ENCODE peak calls at places on chromosome 7, in four cellular contexts. I is effector CD4-positive, alpha-beta T cell; P is mucosa of gallbladder; O is HepG2. C is an unnamed sample.

GRCh38 chr7:47635091-47636090 is 53.5 kb upstream of the TNS3 start:
- DNase-seq in I (no peak), P (peak), O (peak), C (no peak)

GRCh38 chr7:95933618-95934017 is 161.3 kb downstream of the DYNC1I1 start:
- DNase-seq in I (no peak), P (no peak), O (no peak), C (no peak)

GRCh38 chr7:5170251-5170650 is 19.8 kb upstream of the WIPI2 start:
- DNase-seq in P (no peak), O (no peak), I (no peak), C (no peak)

GRCh38 chr7:47333131-47333887 is 248.6 kb downstream of the TNS3 start:
- DNase-seq in O (no peak), P (no peak), I (no peak), C (no peak)

GRCh38 chr7:44308741-44309270 is 16.6 kb downstream of the CAMK2B start:
- DNase-seq in I (no peak), P (peak), O (no peak), C (no peak)

GRCh38 chr7:324011-324410 is 34.0 kb downstream of the FOXL3 start:
- DNase-seq in I (no peak), P (no peak), O (no peak), C (no peak)

GRCh38 chr7:7765422-7765821 is 47.0 kb upstream of the RPA3 start:
- DNase-seq in I (no peak), O (no peak), P (no peak), C (no peak)

GRCh38 chr7:27745064-27745583 is 5.2 kb downstream of the TAX1BP1 start:
- DNase-seq in P (no peak), O (peak), I (no peak), C (no peak)

GRCh38 chr7:127678947-127679346 is 27.0 kb downstream of the SND1 start:
- DNase-seq in P (no peak), O (no peak), I (no peak), C (no peak)

GRCh38 chr7:114864278-114864677 is 57.6 kb upstream of the MDFIC start:
- DNase-seq in P (no peak), I (no peak), O (no peak), C (no peak)

GRCh38 chr7:11366118-11366517 is 392.4 kb downstream of the PHF14 start:
- DNase-seq in P (no peak), O (no peak), I (no peak), C (no peak)

GRCh38 chr7:82442492-82443043 is 1.0 kb downstream of the CACNA2D1 start:
- DNase-seq in O (no peak), I (no peak), P (no peak), C (no peak)

GRCh38 chr7:25255603-25256320 is 27.5 kb upstream of the NPVF start:
- DNase-seq in O (no peak), P (no peak), I (no peak), C (no peak)

GRCh38 chr7:99665989-99666388 is 13.8 kb downstream of the CYP3A5 start:
- DNase-seq in P (no peak), O (no peak), I (no peak), C (no peak)

GRCh38 chr7:44470080-44470479 is 20.4 kb downstream of the NUDCD3 start:
- DNase-seq in O (no peak), P (no peak), I (no peak), C (no peak)

GRCh38 chr7:12572941-12573340 is 2.4 kb downstream of the SCIN start:
- DNase-seq in I (no peak), P (no peak), O (no peak), C (no peak)

GRCh38 chr7:135385209-135385608 is 124.7 kb downstream of the CNOT4 start:
- DNase-seq in P (no peak), O (no peak), I (no peak), C (no peak)

GRCh38 chr7:79176859-79177477 is 276.5 kb downstream of the MAGI2 start:
- DNase-seq in I (no peak), P (peak), O (peak), C (no peak)

GRCh38 chr7:29564455-29565185 is 985 bp downstream of the PRR15 start:
- DNase-seq in O (peak), I (no peak), P (peak), C (no peak)

GRCh38 chr7:44226396-44226753 is 25.6 kb downstream of the YKT6 start:
- DNase-seq in I (no peak), P (no peak), O (no peak), C (no peak)

GRCh38 chr7:33853361-33854062 is 51.8 kb upstream of the BMPER start:
- DNase-seq in I (no peak), O (no peak), P (no peak), C (no peak)

GRCh38 chr7:33554576-33554975 is 350.8 kb upstream of the BMPER start:
- DNase-seq in O (no peak), I (no peak), P (no peak), C (no peak)

GRCh38 chr7:130554481-130554880 is 62.6 kb downstream of the MEST start:
- DNase-seq in P (no peak), I (no peak), O (no peak), C (no peak)

GRCh38 chr7:137091396-137091795 is 222.9 kb downstream of the CHRM2 start:
- DNase-seq in P (no peak), O (no peak), I (no peak), C (no peak)

GRCh38 chr7:22601812-22602568 is 102.0 kb upstream of the STEAP1B start:
- DNase-seq in P (no peak), I (no peak), O (no peak), C (no peak)

C was measured in T-helper 17 cell.